ENCODE peak calls at places on chromosomes 4 and X, in five cellular contexts. S is esophagus squamous epithelium, J is mucosa of descending colon, H is GM12878, D is lower lobe of right lung. E is an unnamed sample.

GRCh38 chr4:172985552-172985951 is 183.1 kb upstream of the GALNT7 start:
- DNase-seq in S (no peak), J (no peak), H (no peak), D (no peak), E (no peak)

GRCh38 chr4:157824006-157824405 is 348.8 kb downstream of the GASK1B start:
- DNase-seq in S (no peak), J (no peak), H (no peak), D (no peak), E (no peak)

GRCh38 chr4:183348706-183349659 is 26.8 kb upstream of the CLDN24 start:
- DNase-seq in S (no peak), J (no peak), H (no peak), D (no peak), E (no peak)

GRCh38 chr4:144183165-144183564 is 42.6 kb upstream of the GYPA start:
- DNase-seq in S (no peak), J (no peak), H (no peak), D (no peak), E (no peak)

GRCh38 chr4:6907658-6908191 is 1.9 kb upstream of the TBC1D14 start:
- DNase-seq in S (no peak), J (peak; percentile 79), H (no peak), D (peak; percentile 77), E (no peak)

GRCh38 chrX:110168585-110168984 is 149.3 kb downstream of the AMMECR1 start:
- DNase-seq in S (no peak), J (no peak), H (no peak), D (no peak), E (no peak)

GRCh38 chr4:145345401-145345800 is 136.3 kb upstream of the SMAD1 start:
- DNase-seq in S (no peak), J (no peak), H (no peak), D (no peak), E (no peak)

GRCh38 chr4:15414601-15415091 is 13.2 kb upstream of the C1QTNF7 start:
- DNase-seq in S (no peak), J (no peak), H (no peak), D (no peak), E (no peak)

GRCh38 chr4:165662341-165662740 is 210.7 kb upstream of the TLL1 start:
- DNase-seq in S (no peak), J (no peak), H (no peak), D (no peak), E (no peak)

GRCh38 chr4:183147191-183147590 is 48.1 kb downstream of the WWC2 start:
- DNase-seq in S (no peak), J (no peak), H (no peak), D (no peak), E (no peak)

GRCh38 chrX:22310779-22311178 is 38.1 kb downstream of the CBLL2 start:
- DNase-seq in S (no peak), J (no peak), H (no peak), D (no peak), E (no peak)

GRCh38 chr4:34200535-34200934 is 2043.8 kb downstream of the ARAP2 start:
- DNase-seq in S (no peak), J (no peak), H (no peak), D (no peak), E (no peak)

GRCh38 chr4:186104895-186105720 is 604 bp downstream of the FAM149A start:
- DNase-seq in S (no peak), J (peak; percentile 54), H (no peak), D (peak; percentile 56), E (no peak)

GRCh38 chr4:26183017-26183416 is 137.8 kb upstream of the RBPJ start:
- DNase-seq in S (no peak), J (no peak), H (no peak), D (no peak), E (no peak)

GRCh38 chr4:82798168-82799005 is at the start of gene SCD5:
- DNase-seq in S (no peak), J (peak; percentile 67), H (no peak), D (peak; percentile 73), E (no peak)
- H3K9me3 ChIP-seq in S (no peaks in the 10 kb centered on the region), J (no peaks in the 10 kb centered on the region), H (no peaks in the 10 kb centered on the region), D (no peaks in the 10 kb centered on the region), E (no peaks in the 10 kb centered on the region)

DNA sequence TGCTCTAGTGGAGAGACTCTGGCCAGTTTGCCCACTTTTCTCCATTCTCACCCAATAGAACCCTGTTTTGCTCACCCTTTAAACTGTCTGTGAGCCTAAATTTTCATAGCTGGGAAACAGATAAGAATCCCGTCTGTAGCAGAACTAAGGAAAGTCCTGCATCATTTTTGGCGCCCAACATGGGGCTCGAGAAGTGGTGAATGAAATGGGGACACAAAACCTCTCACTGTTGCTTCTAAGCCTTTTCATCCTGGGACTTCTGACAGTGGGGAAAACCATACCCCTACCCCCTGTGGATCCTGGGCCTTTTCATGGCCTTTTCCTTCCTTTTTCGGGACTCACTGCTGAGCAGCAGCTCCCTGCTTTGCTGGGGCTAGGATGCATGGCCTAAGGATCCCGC is 189.9 kb downstream of the INPP4B start:
- DNase-seq in S (no peak), J (no peak), H (no peak), D (no peak), E (no peak)
- H3K9me3 ChIP-seq in S (peaks cover 11% of the 10 kb centered on the region), J (peaks cover 71% of the 10 kb centered on the region), H (no peaks in the 10 kb centered on the region), D (peaks cover 50% of the 10 kb centered on the region), E (peaks cover 88% of the 10 kb centered on the region)

DNA sequence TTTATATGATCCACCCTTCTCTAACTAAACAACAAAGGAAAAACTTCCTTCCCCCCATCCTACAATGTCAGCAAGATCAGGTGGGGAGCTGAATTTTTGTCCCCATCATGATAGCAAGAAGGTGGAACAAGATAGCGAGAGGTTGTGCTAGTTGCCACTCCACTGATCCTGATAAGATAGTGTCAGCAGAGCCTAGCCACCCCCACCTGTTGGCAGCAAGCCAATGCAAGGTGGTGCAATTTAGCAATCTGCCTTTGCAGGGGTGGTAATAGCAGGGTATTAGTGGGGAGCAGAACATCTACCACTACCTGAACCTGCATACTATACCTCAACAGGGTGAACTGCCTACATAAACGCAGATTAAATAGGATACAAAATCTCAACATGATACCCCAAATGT is 80.2 kb upstream of the MAMLD1 start:
- DNase-seq in S (no peak), J (no peak), H (no peak), D (no peak), E (no peak)
- H3K9me3 ChIP-seq in S (no peaks in the 10 kb centered on the region), J (no peaks in the 10 kb centered on the region), H (no peaks in the 10 kb centered on the region), D (no peaks in the 10 kb centered on the region), E (no peaks in the 10 kb centered on the region)

DNA sequence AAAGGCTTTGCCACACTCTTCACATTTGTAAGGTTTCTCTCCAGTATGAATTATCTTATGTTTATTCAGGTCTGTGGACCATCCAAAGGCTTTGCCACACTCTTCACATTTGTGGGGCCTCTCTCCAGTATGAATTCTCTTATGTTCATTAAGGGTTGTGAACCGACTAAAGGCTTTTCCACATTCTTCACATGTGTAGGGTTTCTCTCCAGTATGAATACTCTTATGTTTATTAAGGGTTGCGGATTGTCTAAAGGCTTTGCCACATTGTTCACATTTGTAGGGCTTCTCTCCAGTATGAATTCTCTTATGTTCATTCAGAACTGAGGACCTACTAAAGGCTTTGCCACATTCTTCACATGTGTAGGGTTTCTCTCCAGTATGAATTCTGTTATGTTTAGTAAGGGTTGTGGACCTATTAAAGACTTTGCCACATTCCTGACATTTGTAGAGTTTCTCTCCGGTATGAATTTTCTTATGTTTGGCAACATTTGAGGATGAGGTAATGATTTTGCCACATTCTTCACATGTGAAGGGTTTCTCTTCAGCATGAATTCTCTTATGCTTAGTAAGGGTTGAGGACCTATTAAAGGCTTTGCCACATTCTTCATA is 33.7 kb downstream of the ZNF732 start:
- DNase-seq in S (no peak), J (no peak), H (no peak), D (no peak), E (no peak)
- H3K9me3 ChIP-seq in S (no peaks in the 10 kb centered on the region), J (peaks cover 97% of the 10 kb centered on the region), H (no peaks in the 10 kb centered on the region), D (peaks cover 94% of the 10 kb centered on the region), E (peaks cover 97% of the 10 kb centered on the region)

E was measured in breast epithelium.